ENCODE peak calls at places on chromosomes 13 and 19, in four cellular contexts. D, X, O and E are unnamed samples.

GRCh38 chr13:20995245-20995829 is 66.0 kb downstream of the LATS2 start:
- DNase-seq in D (no peak), O (no peak), X (no peak), E (no peak)

GRCh38 chr19:31139871-31140505 is 209.2 kb downstream of the TSHZ3 start:
- DNase-seq in O (peak; percentile 74), D (peak; percentile 85), X (no peak), E (no peak)

GRCh38 chr13:31982540-31982939 is 49.0 kb upstream of the FRY start:
- DNase-seq in O (peak; percentile 60), D (peak; percentile 98), X (no peak), E (no peak)

GRCh38 chr13:23851106-23851505 is 38.1 kb downstream of the MIPEP start:
- DNase-seq in X (no peak), O (no peak), D (peak; percentile 69), E (no peak)

GRCh38 chr19:2475018-2475701 is 767 bp upstream of the GADD45B start:
- DNase-seq in X (peak; percentile 47), O (peak; percentile 70), D (peak; percentile 69), E (peak; percentile 52)

GRCh38 chr19:39871886-39872866 is 26.0 kb upstream of the FBL start:
- DNase-seq in D (no peak), X (no peak), O (no peak), E (no peak)

GRCh38 chr13:27775943-27776342 is 16.3 kb upstream of the GSX1 start:
- DNase-seq in D (no peak), X (no peak), O (no peak), E (no peak)

GRCh38 chr13:78102121-78102677 is 183.6 kb upstream of the EDNRB start:
- DNase-seq in X (no peak), D (peak; percentile 64), O (peak; percentile 22), E (no peak)

GRCh38 chr19:3062165-3063105 is at the start of gene TLE5:
- DNase-seq in D (peak; percentile 26), O (peak; percentile 89), X (peak; percentile 71), E (peak; percentile 67)

GRCh38 chr19:12840091-12841079 is 2.1 kb downstream of the MAST1 start:
- DNase-seq in D (peak; percentile 69), O (peak; percentile 81), X (no peak), E (no peak)

GRCh38 chr19:11375143-11375948 is 880 bp downstream of the SWSAP1 start:
- DNase-seq in X (peak; percentile 67), D (no peak), O (no peak), E (peak; percentile 76)

GRCh38 chr13:84400711-84401110 is 518.4 kb upstream of the SLITRK1 start:
- DNase-seq in O (peak; percentile 31), X (no peak), D (peak; percentile 76), E (no peak)

GRCh38 chr19:10419646-10420443 is 493 bp upstream of the PDE4A start:
- DNase-seq in O (peak; percentile 76), X (peak; percentile 63), D (peak; percentile 94), E (no peak)

GRCh38 chr13:44068737-44069136 is 189.0 kb downstream of the LACC1 start:
- DNase-seq in O (peak; percentile 37), D (peak; percentile 86), X (no peak), E (no peak)

GRCh38 chr13:84303035-84303434 is 420.8 kb upstream of the SLITRK1 start:
- DNase-seq in X (no peak), O (no peak), D (no peak), E (no peak)

GRCh38 chr19:35142531-35143230 is 374 bp upstream of the FXYD7 start:
- DNase-seq in X (peak; percentile 59), O (peak; percentile 68), D (peak; percentile 40), E (peak; percentile 65)

GRCh38 chr19:3250675-3251074 is 26.2 kb downstream of the CELF5 start:
- DNase-seq in X (no peak), O (peak; percentile 43), D (peak; percentile 22), E (no peak)

GRCh38 chr13:34926513-34926912 is 15.6 kb upstream of the NBEA start:
- DNase-seq in O (no peak), X (no peak), D (peak; percentile 79), E (no peak)

GRCh38 chr13:89937420-89937819 is 1410.1 kb upstream of the MIR17HG start:
- DNase-seq in O (no peak), X (no peak), D (no peak), E (no peak)

GRCh38 chr19:3976495-3977241 is 5.8 kb upstream of the DAPK3 start:
- DNase-seq in X (no peak), D (no peak), O (no peak), E (no peak)

GRCh38 chr19:45496349-45496953 is 396 bp downstream of the RTN2 start:
- DNase-seq in X (no peak), O (peak; percentile 55), D (no peak), E (peak; percentile 31)

GRCh38 chr19:46571495-46571894 is 29.6 kb upstream of the CALM3 start:
- DNase-seq in X (no peak), O (no peak), D (peak; percentile 19), E (no peak)

GRCh38 chr19:33390908-33391630 is 17.6 kb downstream of the CEBPG start:
- DNase-seq in X (no peak), O (no peak), D (no peak), E (no peak)

GRCh38 chr19:54674021-54674617 is 11.3 kb downstream of the LILRB4 start:
- DNase-seq in D (peak; percentile 41), X (no peak), O (no peak), E (no peak)

GRCh38 chr19:54179921-54180452 is 7.0 kb upstream of the TMC4 start:
- DNase-seq in D (peak; percentile 88), X (no peak), O (peak; percentile 60), E (no peak)

GRCh38 chr19:30739394-30739793 is 367.2 kb downstream of the ZNF536 start:
- DNase-seq in D (no peak), X (no peak), O (no peak), E (no peak)

GRCh38 chr19:48962029-48962848 is 2.9 kb upstream of the FTL start:
- DNase-seq in O (no peak), X (no peak), D (peak; percentile 39), E (no peak)

GRCh38 chr19:38197937-38198704 is 25.9 kb downstream of the DPF1 start:
- DNase-seq in D (no peak), X (no peak), O (no peak), E (no peak)

GRCh38 chr19:46639356-46640061 is 3.5 kb upstream of the GNG8 start:
- DNase-seq in D (peak; percentile 52), X (no peak), O (peak; percentile 77), E (no peak)

GRCh38 chr13:27313742-27314141 is 43.1 kb downstream of the RASL11A start:
- DNase-seq in X (no peak), O (no peak), D (no peak), E (no peak)

GRCh38 chr13:75458696-75459422 is 23.1 kb downstream of the TBC1D4 start:
- DNase-seq in D (peak; percentile 42), X (no peak), O (no peak), E (no peak)

GRCh38 chr13:47672982-47673670 is 327.9 kb downstream of the SUCLA2 start:
- DNase-seq in X (no peak), D (peak; percentile 98), O (peak; percentile 43), E (no peak)

GRCh38 chr13:41639955-41640780 is 182.8 kb downstream of the RGCC start:
- DNase-seq in D (no peak), X (no peak), O (no peak), E (no peak)

GRCh38 chr13:26584713-26585112 is 27.2 kb downstream of the WASF3 start:
- DNase-seq in D (peak; percentile 72), X (no peak), O (no peak), E (no peak)

GRCh38 chr13:23771966-23772365 is 117.2 kb downstream of the MIPEP start:
- DNase-seq in X (no peak), D (peak; percentile 54), O (peak; percentile 13), E (no peak)

GRCh38 chr19:38988632-38989031 is 13.1 kb upstream of the FBXO17 start:
- DNase-seq in O (no peak), X (no peak), D (no peak), E (no peak)